ENCODE peak calls at places on chromosomes 3 and 15, in four cellular contexts. One of them, this sample, is unnamed.
A peak's percentile ranks its signal among the peaks of the same experiment; 100 is the strongest.

GRCh38 chr3:170228093-170228766 is 6.0 kb downstream of the PRKCI start:
- DNase-seq in K562: no peak
- DNase-seq in HepG2: no peak
- DNase-seq in GM12878: no peak
- DNase-seq in this sample: no peak

GRCh38 chr15:70318996-70319465 is 221.3 kb upstream of the TLE3 start:
- DNase-seq in HepG2: no peak
- DNase-seq in K562: no peak
- DNase-seq in GM12878: no peak
- DNase-seq in this sample: no peak

GRCh38 chr3:88142094-88142624 is 7.6 kb upstream of the C3orf38 start:
- DNase-seq in GM12878: no peak
- DNase-seq in K562: no peak
- DNase-seq in HepG2: no peak
- DNase-seq in this sample: no peak

GRCh38 chr3:66035763-66036477 is 2.8 kb downstream of the MAGI1 start:
- DNase-seq in GM12878: no peak
- DNase-seq in HepG2: peak; percentile 59
- DNase-seq in K562: no peak
- DNase-seq in this sample: no peak

GRCh38 chr15:101495334-101496197 is 6.1 kb upstream of the PCSK6 start:
- DNase-seq in HepG2: no peak
- DNase-seq in K562: no peak
- DNase-seq in GM12878: no peak
- DNase-seq in this sample: no peak

GRCh38 chr15:73387507-73388255 is 18.9 kb upstream of the HCN4 start:
- DNase-seq in K562: no peak
- DNase-seq in HepG2: no peak
- DNase-seq in GM12878: no peak
- DNase-seq in this sample: no peak

GRCh38 chr3:140541975-140542653 is 135.8 kb upstream of the TRIM42 start:
- DNase-seq in K562: no peak
- DNase-seq in GM12878: no peak
- DNase-seq in HepG2: no peak
- DNase-seq in this sample: no peak

GRCh38 chr3:189304465-189305341 is 132.9 kb downstream of the TPRG1 start:
- DNase-seq in HepG2: no peak
- DNase-seq in GM12878: no peak
- DNase-seq in K562: no peak
- DNase-seq in this sample: peak; percentile 95

GRCh38 chr3:134212898-134213665 is 37.6 kb downstream of the RYK start:
- DNase-seq in HepG2: peak; percentile 66
- DNase-seq in GM12878: peak; percentile 51
- DNase-seq in K562: peak; percentile 77
- DNase-seq in this sample: peak; percentile 71

GRCh38 chr3:29281265-29282228 is 676 bp downstream of the RBMS3 start:
- DNase-seq in K562: no peak
- DNase-seq in HepG2: no peak
- DNase-seq in GM12878: peak; percentile 63
- DNase-seq in this sample: no peak

GRCh38 chr3:23169551-23169950 is 33.6 kb upstream of the UBE2E2 start:
- DNase-seq in HepG2: no peak
- DNase-seq in K562: no peak
- DNase-seq in GM12878: no peak
- DNase-seq in this sample: no peak

GRCh38 chr3:16887130-16887529 is 2.4 kb downstream of the PLCL2 start:
- DNase-seq in GM12878: no peak
- DNase-seq in K562: no peak
- DNase-seq in HepG2: no peak
- DNase-seq in this sample: no peak

GRCh38 chr3:16884748-16885587 is at the start of gene PLCL2:
- DNase-seq in HepG2: no peak
- DNase-seq in K562: peak; percentile 42
- DNase-seq in GM12878: no peak
- DNase-seq in this sample: peak; percentile 46

GRCh38 chr3:16885948-16886683 is 1.4 kb downstream of the PLCL2 start:
- DNase-seq in K562: no peak
- DNase-seq in GM12878: no peak
- DNase-seq in HepG2: no peak
- DNase-seq in this sample: no peak

GRCh38 chr3:16884084-16884747 is 539 bp upstream of the PLCL2 start:
- DNase-seq in GM12878: no peak
- DNase-seq in K562: peak; percentile 38
- DNase-seq in HepG2: no peak
- DNase-seq in this sample: peak; percentile 92

GRCh38 chr3:16885588-16885903 is 791 bp downstream of the PLCL2 start:
- DNase-seq in K562: no peak
- DNase-seq in HepG2: no peak
- DNase-seq in GM12878: no peak
- DNase-seq in this sample: no peak
- TF ChIP-seq CHD4 in K562: no peak
- TF ChIP-seq CHD4 in HepG2: no peak
- TF ChIP-seq CHD4 in GM12878: no peak
- TF ChIP-seq CHD4 in this sample: no peak

DNA sequence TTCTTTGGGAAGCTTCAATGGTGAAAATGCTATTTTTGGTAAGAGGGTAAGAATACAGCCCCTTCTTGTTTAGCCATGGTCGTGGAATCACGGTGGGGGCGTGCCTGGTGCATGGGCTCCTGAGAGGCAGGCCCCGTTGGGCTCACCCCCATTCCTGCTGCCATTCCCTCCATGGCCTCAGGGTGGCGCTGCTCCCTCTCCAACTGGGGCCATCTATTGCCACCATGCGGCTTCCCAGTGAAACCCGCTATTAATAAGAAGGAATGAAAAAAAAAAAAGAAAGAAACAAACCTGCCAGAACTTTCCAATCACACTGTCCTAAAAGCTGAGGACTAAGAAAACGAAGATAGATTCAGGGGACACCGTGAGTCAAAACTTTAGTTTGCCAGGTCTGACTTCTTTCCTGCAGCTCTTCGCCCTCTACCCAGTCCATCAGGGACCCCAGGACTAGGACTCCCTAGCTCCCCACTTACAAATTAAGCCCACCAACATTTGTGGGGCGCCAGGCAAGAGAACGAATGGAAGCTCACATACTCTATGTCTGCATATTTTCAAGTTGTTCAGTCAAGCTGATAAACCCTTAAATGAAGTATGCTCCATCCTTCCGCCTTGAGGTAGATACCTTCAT is 30.6 kb upstream of the ABHD2 start:
- DNase-seq in K562: peak; percentile 89
- DNase-seq in GM12878: peak; percentile 15
- DNase-seq in HepG2: peak; percentile 62
- DNase-seq in this sample: peak; percentile 91
- TF ChIP-seq EP300 in K562: no peak
- TF ChIP-seq EP300 in GM12878: no peak
- TF ChIP-seq EP300 in HepG2: no peak
- TF ChIP-seq EP300 in this sample: no peak

DNA sequence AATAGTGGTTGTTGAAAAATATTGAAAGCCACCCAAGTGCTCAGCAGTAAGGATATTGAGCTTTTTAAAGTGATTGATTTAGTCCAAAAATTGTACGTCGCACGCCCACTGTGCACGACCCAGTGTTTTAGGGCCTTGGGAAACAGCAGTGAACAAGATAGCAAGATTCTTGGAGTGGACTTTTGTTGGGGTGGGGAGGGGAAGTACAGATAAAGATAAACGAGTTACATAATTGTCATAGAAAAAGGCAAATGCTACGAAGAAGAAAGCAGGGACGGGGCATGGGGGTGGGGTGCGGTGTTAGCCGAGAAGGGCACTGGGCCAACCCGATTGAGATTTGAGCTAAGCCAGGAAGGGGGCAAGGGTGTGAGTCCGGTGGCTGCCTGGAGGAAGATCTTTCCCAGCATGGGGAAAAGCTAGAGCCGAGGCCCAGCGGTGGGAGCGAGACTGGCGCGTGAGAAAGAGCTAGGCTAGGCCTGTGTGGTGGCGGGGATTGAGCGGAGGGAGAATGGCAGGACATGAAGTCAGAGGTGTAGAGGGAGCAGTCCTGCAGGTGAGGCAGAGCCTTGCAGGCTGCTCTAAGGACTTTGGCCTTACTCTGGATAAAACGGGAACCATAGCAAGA is 454 bp downstream of the HTD2 start:
- DNase-seq in GM12878: no peak
- DNase-seq in HepG2: peak; percentile 55
- DNase-seq in K562: peak; percentile 37
- DNase-seq in this sample: peak; percentile 49
- TF ChIP-seq CHD4 in GM12878: no peak
- TF ChIP-seq CHD4 in HepG2: no peak
- TF ChIP-seq CHD4 in K562: no peak
- TF ChIP-seq CHD4 in this sample: no peak

GRCh38 chr15:91263632-91264477 is 163.8 kb downstream of the SV2B start:
- DNase-seq in K562: no peak
- DNase-seq in GM12878: no peak
- DNase-seq in HepG2: no peak
- DNase-seq in this sample: no peak
- TF ChIP-seq EP300 in K562: no peak
- TF ChIP-seq EP300 in GM12878: no peak
- TF ChIP-seq EP300 in HepG2: no peak
- TF ChIP-seq EP300 in this sample: no peak